ENCODE peak calls at places on chromosomes 1 and 21, in seven cellular contexts. J is cardiac fibroblast, U is glutamatergic neuron, B is omental fat pad, R is right atrium auricular region, O is GM12865, Y is A549. Q is an unnamed sample.

GRCh38 chr1:4180066-4180735 is 280.1 kb upstream of the C1orf174 start:
- DNase-seq in J (no peak), U (no peak), B (no peak), R (no peak), O (no peak), Y (no peak), Q (no peak)

GRCh38 chr1:40818264-40818961 is 34.8 kb downstream of the KCNQ4 start:
- DNase-seq in J (peak; percentile 38), U (peak; percentile 75), B (peak; percentile 56), R (no peak), O (peak; percentile 87), Y (no peak), Q (peak; percentile 90)

GRCh38 chr1:192311281-192311680 is 5.5 kb upstream of the RGS21 start:
- DNase-seq in J (peak; percentile 84), U (no peak), B (no peak), R (no peak), O (peak; percentile 16), Y (peak; percentile 40), Q (no peak)

GRCh38 chr1:65235867-65236805 is 73.2 kb upstream of the DNAJC6 start:
- DNase-seq in J (peak; percentile 74), U (no peak), B (no peak), R (no peak), O (peak; percentile 53), Y (peak; percentile 37), Q (peak; percentile 20)

GRCh38 chr1:112507896-112508241 is 896 bp upstream of the WNT2B start:
- DNase-seq in J (no peak), U (peak; percentile 47), B (no peak), R (no peak), O (no peak), Y (no peak), Q (peak; percentile 54)

GRCh38 chr1:245107776-245108114 is 47.0 kb upstream of the KIF26B start:
- DNase-seq in J (no peak), U (no peak), B (no peak), R (no peak), O (no peak), Y (no peak), Q (no peak)

GRCh38 chr1:65027699-65028358 is 61.5 kb upstream of the JAK1 start:
- DNase-seq in J (peak; percentile 31), U (no peak), B (no peak), R (no peak), O (no peak), Y (no peak), Q (no peak)

GRCh38 chr21:46128106-46128982 is 27.0 kb downstream of the FTCD start:
- DNase-seq in J (peak; percentile 46), U (peak; percentile 8), B (no peak), R (no peak), O (no peak), Y (no peak), Q (no peak)

GRCh38 chr1:162987866-162988265 is 81.3 kb upstream of the RGS4 start:
- DNase-seq in J (no peak), U (no peak), B (no peak), R (no peak), O (no peak), Y (no peak), Q (no peak)

GRCh38 chr1:23273450-23274133 is 56.3 kb upstream of the HTR1D start:
- DNase-seq in J (peak; percentile 88), U (no peak), B (no peak), R (no peak), O (no peak), Y (peak; percentile 88), Q (no peak)

GRCh38 chr21:42031241-42031640 is 21.1 kb upstream of the ZBTB21 start:
- DNase-seq in J (no peak), U (no peak), B (no peak), R (no peak), O (no peak), Y (no peak), Q (no peak)

GRCh38 chr1:2046225-2046917 is 3.8 kb upstream of the PRKCZ start:
- DNase-seq in J (peak; percentile 15), U (peak; percentile 78), B (peak; percentile 31), R (no peak), O (peak; percentile 41), Y (peak; percentile 64), Q (peak; percentile 75)

GRCh38 chr1:93874025-93874651 is 4.9 kb downstream of the DNTTIP2 start:
- DNase-seq in J (peak; percentile 74), U (no peak), B (no peak), R (no peak), O (peak; percentile 27), Y (peak; percentile 59), Q (no peak)

GRCh38 chr1:245197911-245198379 is 43.2 kb downstream of the KIF26B start:
- DNase-seq in J (peak; percentile 86), U (no peak), B (no peak), R (no peak), O (no peak), Y (no peak), Q (no peak)

GRCh38 chr1:205429742-205430464 is 8.0 kb upstream of the LEMD1 start:
- DNase-seq in J (no peak), U (peak; percentile 52), B (no peak), R (no peak), O (no peak), Y (no peak), Q (no peak)

GRCh38 chr1:85577421-85578320 is 2.9 kb upstream of the CCN1 start:
- DNase-seq in J (peak; percentile 87), U (peak; percentile 36), B (no peak), R (no peak), O (no peak), Y (peak; percentile 61), Q (peak; percentile 24)

GRCh38 chr1:246151796-246152434 is 355.2 kb downstream of the SMYD3 start:
- DNase-seq in J (no peak), U (no peak), B (no peak), R (no peak), O (no peak), Y (no peak), Q (no peak)

GRCh38 chr1:211381481-211382181 is 55.0 kb downstream of the TRAF5 start:
- DNase-seq in J (no peak), U (no peak), B (no peak), R (no peak), O (peak; percentile 23), Y (no peak), Q (peak; percentile 42)

GRCh38 chr1:109775408-109775807 is 11.7 kb upstream of the EPS8L3 start:
- DNase-seq in J (no peak), U (no peak), B (no peak), R (no peak), O (no peak), Y (no peak), Q (no peak)

GRCh38 chr1:119885903-119886783 is 10.2 kb downstream of the ADAM30 start:
- DNase-seq in J (peak; percentile 46), U (peak; percentile 69), B (peak; percentile 63), R (no peak), O (peak; percentile 65), Y (peak; percentile 40), Q (peak; percentile 48)

GRCh38 chr1:215636258-215636965 is 69.3 kb downstream of the KCTD3 start:
- DNase-seq in J (peak; percentile 80), U (no peak), B (no peak), R (peak; percentile 64), O (no peak), Y (no peak), Q (no peak)

GRCh38 chr1:19765623-19766022 is 34.1 kb downstream of the TMCO4 start:
- DNase-seq in J (peak; percentile 88), U (no peak), B (no peak), R (no peak), O (no peak), Y (peak; percentile 58), Q (no peak)

GRCh38 chr1:197841828-197842573 is 60.4 kb upstream of the C1orf53 start:
- DNase-seq in J (no peak), U (no peak), B (no peak), R (no peak), O (no peak), Y (no peak), Q (no peak)

GRCh38 chr1:45767035-45767434 is 16.6 kb upstream of the IPP start:
- DNase-seq in J (peak; percentile 36), U (no peak), B (no peak), R (no peak), O (no peak), Y (no peak), Q (no peak)

DNA sequence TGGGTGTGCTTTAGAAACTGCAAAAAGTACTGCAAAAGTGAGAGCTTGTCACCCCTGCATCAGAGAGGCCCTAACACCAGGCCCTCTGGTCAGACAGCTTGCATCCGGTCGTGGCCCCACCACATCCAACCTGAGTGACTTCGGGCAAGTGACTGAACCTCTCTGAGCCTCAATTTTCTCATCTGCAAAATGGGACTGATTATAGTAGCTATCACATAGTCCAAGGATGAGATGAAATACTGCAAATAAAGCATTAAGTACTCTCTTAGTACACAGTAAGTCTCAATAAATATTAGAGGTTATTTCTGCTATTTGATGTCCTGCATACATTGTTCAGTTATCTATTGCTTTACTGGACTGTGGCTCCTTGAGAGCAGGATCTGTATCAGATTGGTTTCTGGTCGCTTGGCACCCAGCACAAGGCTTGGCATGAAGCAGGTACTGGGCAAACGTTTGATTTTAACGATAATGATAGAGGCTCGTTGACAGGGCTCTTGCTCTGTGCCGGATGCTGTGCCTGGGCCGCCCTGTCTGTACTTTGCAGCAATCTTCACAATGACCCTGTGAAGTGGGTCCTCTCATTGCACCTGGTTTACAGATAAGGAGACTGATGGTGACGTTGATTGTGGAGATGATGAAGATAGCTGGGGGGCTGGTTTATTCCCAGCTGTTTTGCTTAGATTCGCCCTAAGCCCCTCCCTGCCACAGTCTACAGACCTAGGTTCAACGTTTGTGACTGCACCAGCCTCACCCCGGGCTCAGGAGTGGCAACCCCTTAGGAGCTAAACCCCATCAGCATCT is 43.6 kb downstream of the RAP1GAP start:
- DNase-seq in J (no peak), U (no peak), B (no peak), R (no peak), O (no peak), Y (no peak), Q (no peak)
- TF ChIP-seq CTCF in J (no peak), U (no peak), B (no peak), R (no peak), O (no peak), Y (no peak), Q (no peak)

DNA sequence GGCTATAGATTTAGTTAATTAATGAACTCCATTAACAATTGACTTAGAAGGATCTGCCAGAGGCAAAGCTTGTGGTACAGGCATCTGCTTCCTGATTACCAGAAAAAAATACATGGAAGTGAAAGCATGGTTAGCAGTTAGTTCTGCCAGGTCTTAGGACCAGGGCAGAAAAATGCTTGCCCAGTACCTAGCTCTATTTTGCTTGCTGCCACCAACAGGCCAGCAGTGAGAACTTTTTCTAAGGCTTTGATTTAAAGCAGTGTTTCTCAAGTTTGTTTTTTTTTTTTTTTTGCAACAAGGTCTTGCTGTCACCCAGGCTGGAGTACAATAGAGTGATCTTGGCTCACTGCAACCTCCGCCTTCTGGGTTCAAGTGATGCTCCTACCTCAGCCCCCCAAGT is 16.4 kb upstream of the MTF1 start:
- DNase-seq in J (peak; percentile 44), U (no peak), B (no peak), R (no peak), O (no peak), Y (peak; percentile 31), Q (no peak)
- TF ChIP-seq CTCF in J (peak; percentile 32), U (no peak), B (no peak), R (no peak), O (no peak), Y (no peak), Q (no peak)

GRCh38 chr1:156893048-156893953 is at the start of gene PEAR1:
- DNase-seq in J (peak; percentile 70), U (no peak), B (no peak), R (peak; percentile 66), O (no peak), Y (no peak), Q (no peak)
- TF ChIP-seq CTCF in J (no peak), U (no peak), B (no peak), R (no peak), O (no peak), Y (no peak), Q (no peak)

GRCh38 chr1:76090284-76091180 is 16.0 kb downstream of the ST6GALNAC3 start:
- DNase-seq in J (no peak), U (no peak), B (no peak), R (no peak), O (no peak), Y (no peak), Q (no peak)
- TF ChIP-seq CTCF in J (no peak), U (no peak), B (no peak), R (no peak), O (no peak), Y (no peak), Q (no peak)

Q was measured in GM10248.